ENCODE peak calls at places on chromosomes 6 and 20, in six cellular contexts. P is cardiac fibroblast; Q is RPMI7951; V is Ammon's horn; L is stromal cell of bone marrow; G is activated T-cell treated with anti-CD3 and anti-CD28 coated beads, Interleukin-2, amount 50 U/mL, for 24 hours. D is an unnamed sample.

GRCh38 chr6:160991411-160992322 is at the start of gene MAP3K4:
- DNase-seq in L (peak; percentile 60), P (peak; percentile 89), V (peak; percentile 76), G (peak; percentile 91), Q (peak; percentile 83), D (peak; percentile 87)

GRCh38 chr6:38131527-38131965 is 312.0 kb downstream of the ZFAND3 start:
- DNase-seq in L (peak; percentile 97), V (no peak), G (no peak), Q (peak; percentile 95), P (peak; percentile 93), D (peak; percentile 24)

GRCh38 chr6:2793491-2794151 is 28.4 kb downstream of the WRNIP1 start:
- DNase-seq in L (no peak), G (peak; percentile 49), P (no peak), Q (no peak), V (no peak), D (no peak)

GRCh38 chr6:147806697-147807096 is 298.2 kb downstream of the SAMD5 start:
- DNase-seq in G (no peak), V (no peak), L (no peak), Q (no peak), P (no peak), D (no peak)

GRCh38 chr6:147347179-147347881 is 143.1 kb downstream of the STXBP5 start:
- DNase-seq in Q (no peak), V (no peak), G (no peak), P (no peak), L (no peak), D (no peak)

GRCh38 chr20:16596991-16597390 is 23.7 kb upstream of the KIF16B start:
- DNase-seq in G (no peak), L (no peak), V (no peak), Q (peak; percentile 10), P (no peak), D (no peak)

GRCh38 chr6:5086294-5086890 is 1.3 kb downstream of the PPP1R3G start:
- DNase-seq in G (no peak), L (no peak), P (no peak), V (no peak), Q (no peak), D (no peak)

GRCh38 chr6:43627008-43627825 is 1.8 kb downstream of the GTPBP2 start:
- DNase-seq in L (peak; percentile 94), P (peak; percentile 95), G (peak; percentile 18), V (peak; percentile 62), Q (peak; percentile 94), D (peak; percentile 70)

GRCh38 chr20:17610566-17611289 is 40.9 kb downstream of the DSTN start:
- DNase-seq in V (no peak), P (no peak), G (peak; percentile 74), L (no peak), Q (no peak), D (no peak)

GRCh38 chr6:53107091-53107490 is 41.5 kb downstream of the GCM1 start:
- DNase-seq in Q (peak; percentile 64), V (no peak), L (peak; percentile 68), G (no peak), P (peak; percentile 12), D (no peak)

GRCh38 chr6:125558907-125559306 is 190.5 kb upstream of the HEY2 start:
- DNase-seq in L (no peak), V (no peak), P (no peak), Q (no peak), G (no peak), D (no peak)

GRCh38 chr6:162973141-162973872 is 245.5 kb downstream of the PACRG start:
- DNase-seq in Q (peak; percentile 54), V (no peak), L (no peak), P (no peak), G (no peak), D (no peak)

GRCh38 chr6:33631971-33632585 is 11.0 kb downstream of the ITPR3 start:
- DNase-seq in V (no peak), G (no peak), L (no peak), Q (no peak), P (no peak), D (no peak)

GRCh38 chr20:57371363-57371762 is 19.8 kb upstream of the RBM38 start:
- DNase-seq in L (no peak), G (no peak), Q (no peak), V (no peak), P (no peak), D (no peak)

GRCh38 chr6:127519469-127519785 is 292 bp upstream of the MTCL3 start:
- DNase-seq in L (no peak), P (no peak), Q (no peak), V (no peak), G (no peak), D (no peak)

GRCh38 chr6:90088009-90088408 is 193.7 kb downstream of the GJA10 start:
- DNase-seq in G (no peak), V (no peak), L (peak; percentile 36), P (peak; percentile 62), Q (peak; percentile 78), D (peak; percentile 23)

GRCh38 chr20:8967641-8968245 is 101.1 kb upstream of the PLCB4 start:
- DNase-seq in G (no peak), L (no peak), Q (no peak), V (no peak), P (no peak), D (no peak)

GRCh38 chr6:21987501-21987957 is 309.3 kb downstream of the PRL start:
- DNase-seq in G (no peak), L (peak; percentile 85), Q (peak; percentile 95), P (peak; percentile 96), V (peak; percentile 51), D (no peak)

GRCh38 chr6:53795254-53795701 is 473 bp downstream of the LRRC1 start:
- DNase-seq in Q (no peak), V (no peak), L (no peak), G (no peak), P (no peak), D (peak; percentile 54)

GRCh38 chr6:38047562-38047961 is 228.0 kb downstream of the ZFAND3 start:
- DNase-seq in P (no peak), Q (no peak), V (no peak), G (no peak), L (no peak), D (no peak)

GRCh38 chr6:19805146-19805515 is 32.0 kb upstream of the ID4 start:
- DNase-seq in G (no peak), P (peak; percentile 36), L (peak; percentile 8), Q (peak; percentile 3), V (no peak), D (no peak)

GRCh38 chr6:135883045-135883444 is 31.5 kb downstream of the PDE7B start:
- DNase-seq in Q (peak; percentile 59), G (no peak), V (no peak), P (no peak), L (no peak), D (no peak)

GRCh38 chr20:57677323-57677982 is 32.4 kb downstream of the PMEPA1 start:
- DNase-seq in L (no peak), Q (no peak), G (no peak), P (no peak), V (no peak), D (no peak)

GRCh38 chr6:52087498-52087999 is at the start of gene PKHD1:
- DNase-seq in V (no peak), L (no peak), P (peak; percentile 1), Q (peak; percentile 50), G (no peak), D (peak; percentile 47)

GRCh38 chr6:29011276-29011734 is 6.2 kb upstream of the ZNF311 start:
- DNase-seq in V (peak; percentile 68), Q (peak; percentile 75), G (peak; percentile 62), P (peak; percentile 68), L (peak; percentile 53), D (peak; percentile 56)

GRCh38 chr6:121944361-121944760 is 455.1 kb upstream of the HSF2 start:
- DNase-seq in Q (peak; percentile 67), P (peak; percentile 5), G (no peak), L (peak; percentile 70), V (no peak), D (no peak)

GRCh38 chr20:49742948-49743347 is 29.3 kb upstream of the B4GALT5 start:
- DNase-seq in L (no peak), G (no peak), Q (no peak), V (no peak), P (no peak), D (peak; percentile 73)

GRCh38 chr6:108167449-108167903 is 1.7 kb downstream of the NR2E1 start:
- DNase-seq in P (no peak), V (no peak), Q (no peak), G (peak; percentile 41), L (no peak), D (peak; percentile 27)

GRCh38 chr6:129871220-129871619 is 10.1 kb upstream of the TMEM244 start:
- DNase-seq in P (no peak), Q (no peak), G (no peak), L (no peak), V (no peak), D (no peak)

GRCh38 chr6:12010635-12011275 is 1.4 kb upstream of the HIVEP1 start:
- DNase-seq in L (no peak), G (peak; percentile 79), P (no peak), V (peak; percentile 65), Q (peak; percentile 83), D (peak; percentile 55)

GRCh38 chr6:11701568-11701967 is 77.0 kb downstream of the ADTRP start:
- DNase-seq in Q (no peak), L (no peak), G (no peak), P (no peak), V (no peak), D (no peak)

GRCh38 chr20:47927385-47927851 is 142.1 kb upstream of the SULF2 start:
- DNase-seq in P (no peak), G (no peak), Q (peak; percentile 77), L (peak; percentile 13), V (no peak), D (no peak)

GRCh38 chr6:85419046-85419759 is 30.7 kb upstream of the NT5E start:
- DNase-seq in L (no peak), P (no peak), G (no peak), Q (peak; percentile 20), V (no peak), D (no peak)

GRCh38 chr6:74574794-74575193 is 631.1 kb downstream of the COL12A1 start:
- DNase-seq in G (no peak), P (peak; percentile 52), Q (peak; percentile 43), V (no peak), L (no peak), D (no peak)

D was measured in trophoblast cell.